ENCODE peak calls at places on chromosomes 1 and 21, in ten cellular contexts. One of them, this sample, is unnamed.

GRCh38 chr1:159184201-159184600 is 12.8 kb downstream of the CADM3 start:
- DNase-seq in activated CD4-positive, alpha-beta T cell treated with anti-CD3 and anti-CD28 coated beads for 24 hours: no peak
- DNase-seq in uterus: no peak
- DNase-seq in dorsolateral prefrontal cortex: no peak
- DNase-seq in HEK293T: no peak
- DNase-seq in left cardiac atrium: no peak
- DNase-seq in CD4-positive, CD25-positive, alpha-beta regulatory T cell: no peak
- DNase-seq in omental fat pad: no peak
- DNase-seq in NCI-H1105 treated with DMSO at 0.1 percent for 48 hours: no peak
- DNase-seq in stimulated activated CD8-positive, alpha-beta memory T cell treated with anti-CD3 and anti-CD28 coated beads, Interleukin-4, amount 100 ng/mL, for 1 hour: no peak
- DNase-seq in this sample: no peak

GRCh38 chr1:221272940-221273339 is 393.7 kb downstream of the HLX start:
- DNase-seq in activated CD4-positive, alpha-beta T cell treated with anti-CD3 and anti-CD28 coated beads for 24 hours: no peak
- DNase-seq in uterus: no peak
- DNase-seq in dorsolateral prefrontal cortex: no peak
- DNase-seq in HEK293T: no peak
- DNase-seq in left cardiac atrium: no peak
- DNase-seq in CD4-positive, CD25-positive, alpha-beta regulatory T cell: no peak
- DNase-seq in omental fat pad: no peak
- DNase-seq in NCI-H1105 treated with DMSO at 0.1 percent for 48 hours: no peak
- DNase-seq in stimulated activated CD8-positive, alpha-beta memory T cell treated with anti-CD3 and anti-CD28 coated beads, Interleukin-4, amount 100 ng/mL, for 1 hour: no peak
- DNase-seq in this sample: no peak

GRCh38 chr1:161230762-161231161 is 4.9 kb downstream of the TOMM40L start:
- DNase-seq in activated CD4-positive, alpha-beta T cell treated with anti-CD3 and anti-CD28 coated beads for 24 hours: no peak
- DNase-seq in uterus: no peak
- DNase-seq in dorsolateral prefrontal cortex: no peak
- DNase-seq in HEK293T: no peak
- DNase-seq in left cardiac atrium: no peak
- DNase-seq in CD4-positive, CD25-positive, alpha-beta regulatory T cell: no peak
- DNase-seq in omental fat pad: no peak
- DNase-seq in NCI-H1105 treated with DMSO at 0.1 percent for 48 hours: no peak
- DNase-seq in stimulated activated CD8-positive, alpha-beta memory T cell treated with anti-CD3 and anti-CD28 coated beads, Interleukin-4, amount 100 ng/mL, for 1 hour: no peak
- DNase-seq in this sample: no peak

GRCh38 chr1:22184892-22185612 is 42.2 kb upstream of the WNT4 start:
- DNase-seq in activated CD4-positive, alpha-beta T cell treated with anti-CD3 and anti-CD28 coated beads for 24 hours: no peak
- DNase-seq in uterus: no peak
- DNase-seq in dorsolateral prefrontal cortex: no peak
- DNase-seq in HEK293T: no peak
- DNase-seq in left cardiac atrium: no peak
- DNase-seq in CD4-positive, CD25-positive, alpha-beta regulatory T cell: no peak
- DNase-seq in omental fat pad: no peak
- DNase-seq in NCI-H1105 treated with DMSO at 0.1 percent for 48 hours: peak
- DNase-seq in stimulated activated CD8-positive, alpha-beta memory T cell treated with anti-CD3 and anti-CD28 coated beads, Interleukin-4, amount 100 ng/mL, for 1 hour: no peak
- DNase-seq in this sample: no peak

GRCh38 chr1:93988634-93989350 is 79.6 kb upstream of the GCLM start:
- DNase-seq in activated CD4-positive, alpha-beta T cell treated with anti-CD3 and anti-CD28 coated beads for 24 hours: no peak
- DNase-seq in uterus: no peak
- DNase-seq in dorsolateral prefrontal cortex: no peak
- DNase-seq in HEK293T: no peak
- DNase-seq in left cardiac atrium: no peak
- DNase-seq in CD4-positive, CD25-positive, alpha-beta regulatory T cell: no peak
- DNase-seq in omental fat pad: no peak
- DNase-seq in NCI-H1105 treated with DMSO at 0.1 percent for 48 hours: no peak
- DNase-seq in stimulated activated CD8-positive, alpha-beta memory T cell treated with anti-CD3 and anti-CD28 coated beads, Interleukin-4, amount 100 ng/mL, for 1 hour: no peak
- DNase-seq in this sample: peak

GRCh38 chr1:26521669-26522030 is 7.9 kb upstream of the RPS6KA1 start:
- DNase-seq in activated CD4-positive, alpha-beta T cell treated with anti-CD3 and anti-CD28 coated beads for 24 hours: no peak
- DNase-seq in uterus: no peak
- DNase-seq in dorsolateral prefrontal cortex: no peak
- DNase-seq in HEK293T: no peak
- DNase-seq in left cardiac atrium: no peak
- DNase-seq in CD4-positive, CD25-positive, alpha-beta regulatory T cell: no peak
- DNase-seq in omental fat pad: no peak
- DNase-seq in NCI-H1105 treated with DMSO at 0.1 percent for 48 hours: no peak
- DNase-seq in stimulated activated CD8-positive, alpha-beta memory T cell treated with anti-CD3 and anti-CD28 coated beads, Interleukin-4, amount 100 ng/mL, for 1 hour: no peak
- DNase-seq in this sample: no peak

GRCh38 chr21:31108969-31109368 is 70.7 kb upstream of the KRTAP19-8 start:
- DNase-seq in activated CD4-positive, alpha-beta T cell treated with anti-CD3 and anti-CD28 coated beads for 24 hours: no peak
- DNase-seq in uterus: no peak
- DNase-seq in dorsolateral prefrontal cortex: no peak
- DNase-seq in HEK293T: no peak
- DNase-seq in left cardiac atrium: no peak
- DNase-seq in CD4-positive, CD25-positive, alpha-beta regulatory T cell: peak
- DNase-seq in omental fat pad: no peak
- DNase-seq in NCI-H1105 treated with DMSO at 0.1 percent for 48 hours: no peak
- DNase-seq in stimulated activated CD8-positive, alpha-beta memory T cell treated with anti-CD3 and anti-CD28 coated beads, Interleukin-4, amount 100 ng/mL, for 1 hour: no peak
- DNase-seq in this sample: no peak

GRCh38 chr1:156268336-156268735 is 14.3 kb downstream of the SMG5 start:
- DNase-seq in activated CD4-positive, alpha-beta T cell treated with anti-CD3 and anti-CD28 coated beads for 24 hours: no peak
- DNase-seq in uterus: no peak
- DNase-seq in dorsolateral prefrontal cortex: no peak
- DNase-seq in HEK293T: no peak
- DNase-seq in left cardiac atrium: no peak
- DNase-seq in CD4-positive, CD25-positive, alpha-beta regulatory T cell: no peak
- DNase-seq in omental fat pad: no peak
- DNase-seq in NCI-H1105 treated with DMSO at 0.1 percent for 48 hours: no peak
- DNase-seq in stimulated activated CD8-positive, alpha-beta memory T cell treated with anti-CD3 and anti-CD28 coated beads, Interleukin-4, amount 100 ng/mL, for 1 hour: no peak
- DNase-seq in this sample: no peak

GRCh38 chr1:37237948-37238347 is 203.6 kb upstream of the GRIK3 start:
- DNase-seq in activated CD4-positive, alpha-beta T cell treated with anti-CD3 and anti-CD28 coated beads for 24 hours: no peak
- DNase-seq in uterus: no peak
- DNase-seq in dorsolateral prefrontal cortex: no peak
- DNase-seq in HEK293T: no peak
- DNase-seq in left cardiac atrium: no peak
- DNase-seq in CD4-positive, CD25-positive, alpha-beta regulatory T cell: no peak
- DNase-seq in omental fat pad: no peak
- DNase-seq in NCI-H1105 treated with DMSO at 0.1 percent for 48 hours: no peak
- DNase-seq in stimulated activated CD8-positive, alpha-beta memory T cell treated with anti-CD3 and anti-CD28 coated beads, Interleukin-4, amount 100 ng/mL, for 1 hour: no peak
- DNase-seq in this sample: no peak

This sample was measured in RWPE1.